ENCODE peak calls at places on chromosomes 4 and X, in nine cellular contexts. D is stomach, Z is dorsolateral prefrontal cortex, F is RWPE1, M is GM20000, B is GM10248, G is fibroblast of villous mesenchyme, T is fibroblast of pulmonary artery, J is right atrium auricular region. I is an unnamed sample.
A peak's percentile ranks its signal among the peaks of the same experiment; 100 is the strongest.

GRCh38 chr4:177108708-177109107 is 201.0 kb upstream of the NEIL3 start:
- DNase-seq in D (no peak), Z (no peak), F (peak; percentile 15), M (no peak), B (no peak), G (peak; percentile 43), T (peak; percentile 65), J (no peak), I (no peak)

GRCh38 chr4:7067147-7067522 is 729 bp downstream of the GRPEL1 start:
- DNase-seq in D (peak; percentile 51), Z (no peak), F (no peak), M (no peak), B (no peak), G (peak; percentile 59), T (no peak), J (peak; percentile 70), I (no peak)

GRCh38 chrX:100643943-100644587 is at the start of gene SRPX2:
- DNase-seq in D (no peak), Z (no peak), F (peak; percentile 64), M (no peak), B (no peak), G (peak; percentile 93), T (peak; percentile 91), J (peak; percentile 84), I (peak; percentile 39)

GRCh38 chr4:41600243-41600642 is 62.3 kb downstream of the LIMCH1 start:
- DNase-seq in D (no peak), Z (no peak), F (peak; percentile 30), M (no peak), B (no peak), G (no peak), T (peak; percentile 16), J (no peak), I (peak; percentile 24)

GRCh38 chr4:66927937-66928336 is 617.4 kb downstream of the CENPC start:
- DNase-seq in D (no peak), Z (no peak), F (no peak), M (no peak), B (no peak), G (no peak), T (no peak), J (no peak), I (no peak)

GRCh38 chr4:61541474-61541873 is 341.3 kb downstream of the ADGRL3 start:
- DNase-seq in D (no peak), Z (no peak), F (no peak), M (no peak), B (no peak), G (no peak), T (no peak), J (no peak), I (no peak)

GRCh38 chrX:115392871-115393270 is 103.4 kb downstream of the LUZP4 start:
- DNase-seq in D (no peak), Z (no peak), F (no peak), M (no peak), B (no peak), G (no peak), T (no peak), J (no peak), I (no peak)

GRCh38 chrX:101485212-101486064 is at the start of gene ARMCX4:
- DNase-seq in D (peak; percentile 58), Z (peak; percentile 64), F (peak; percentile 2), M (no peak), B (no peak), G (peak; percentile 68), T (peak; percentile 60), J (no peak), I (peak; percentile 39)

GRCh38 chr4:153549401-153549800 is 83.2 kb downstream of the TMEM131L start:
- DNase-seq in D (no peak), Z (no peak), F (no peak), M (no peak), B (no peak), G (no peak), T (no peak), J (no peak), I (no peak)

GRCh38 chr4:3516061-3516835 is 16.0 kb downstream of the LRPAP1 start:
- DNase-seq in D (no peak), Z (no peak), F (no peak), M (no peak), B (no peak), G (no peak), T (no peak), J (no peak), I (no peak)

GRCh38 chr4:122854444-122854843 is 27.8 kb downstream of the FGF2 start:
- DNase-seq in D (no peak), Z (no peak), F (no peak), M (no peak), B (no peak), G (no peak), T (no peak), J (peak; percentile 66), I (no peak)

GRCh38 chrX:127606590-127606989 is 445.6 kb downstream of the ACTRT1 start:
- DNase-seq in D (no peak), Z (no peak), F (no peak), M (no peak), B (no peak), G (no peak), T (no peak), J (no peak), I (no peak)
- TF ChIP-seq CTCF in D (no peak), Z (no peak), F (no peak), M (no peak), B (no peak), G (no peak), T (no peak), J (no peak), I (no peak)

DNA sequence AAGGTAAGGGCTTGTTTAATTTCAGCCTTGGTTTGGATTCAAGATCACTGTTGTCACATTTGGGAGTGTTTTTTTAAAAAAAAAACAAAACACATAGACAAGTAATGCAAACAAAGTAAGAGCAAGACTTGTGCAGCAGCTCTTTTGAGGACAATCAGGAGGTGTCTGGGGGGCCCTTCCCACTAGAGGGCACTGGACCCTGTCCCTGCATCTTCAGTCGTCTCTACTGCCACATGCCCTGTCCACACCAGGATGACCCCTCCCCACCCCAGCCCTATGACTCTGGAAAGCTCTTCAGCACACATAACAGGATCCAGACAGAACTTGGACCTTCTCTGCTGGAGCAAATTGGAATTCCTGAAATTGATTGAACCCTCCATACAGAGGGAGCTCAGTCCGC is 71.0 kb downstream of the USP46 start:
- DNase-seq in D (no peak), Z (peak; percentile 34), F (peak; percentile 11), M (peak; percentile 54), B (peak; percentile 43), G (peak; percentile 50), T (peak; percentile 23), J (no peak), I (peak; percentile 21)
- TF ChIP-seq CTCF in D (peak; percentile 27), Z (peak; percentile 32), F (peak; percentile 23), M (peak; percentile 35), B (peak; percentile 46), G (peak; percentile 55), T (peak; percentile 52), J (peak; percentile 66), I (peak; percentile 26)

GRCh38 chr4:169266081-169266480 is 4.7 kb downstream of the SH3RF1 start:
- DNase-seq in D (no peak), Z (no peak), F (no peak), M (no peak), B (no peak), G (peak; percentile 86), T (peak; percentile 67), J (no peak), I (no peak)
- TF ChIP-seq CTCF in D (no peak), Z (no peak), F (no peak), M (no peak), B (no peak), G (no peak), T (no peak), J (no peak), I (no peak)

DNA sequence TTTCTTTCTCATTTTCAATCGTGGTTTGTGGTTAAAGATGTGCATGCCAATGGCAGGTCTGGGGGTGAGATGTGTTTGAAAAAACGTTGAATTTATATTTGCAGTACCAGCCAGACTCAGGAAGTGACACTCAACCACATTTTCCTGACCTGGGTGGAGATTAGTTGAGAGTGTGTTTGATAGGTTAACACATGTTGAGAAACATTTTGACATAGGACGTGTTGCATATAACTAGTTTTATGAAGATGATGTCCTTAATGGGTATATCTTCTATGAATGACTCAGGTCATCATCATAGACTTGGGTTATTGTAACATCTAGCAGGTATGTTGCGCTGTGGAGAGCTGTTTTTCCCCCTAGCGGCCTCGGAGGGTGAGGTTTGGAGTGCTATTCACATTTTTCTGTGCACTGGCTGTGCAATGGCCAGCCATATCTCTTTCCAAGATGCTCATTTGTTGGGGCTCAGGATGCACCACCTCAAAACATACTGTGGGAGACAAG is 21.7 kb upstream of the CD38 start:
- DNase-seq in D (no peak), Z (no peak), F (peak; percentile 41), M (no peak), B (peak; percentile 38), G (peak; percentile 97), T (peak; percentile 32), J (no peak), I (peak; percentile 5)
- TF ChIP-seq CTCF in D (no peak), Z (no peak), F (no peak), M (peak; percentile 26), B (peak; percentile 27), G (peak; percentile 71), T (peak; percentile 2), J (no peak), I (no peak)